ENCODE peak calls at places on chromosomes 12 and 14, in four cellular contexts. S is pancreas, I is cardiac muscle cell, C is endothelial cell of umbilical vein. W is an unnamed sample.

GRCh38 chr12:80157640-80158039 is 58.3 kb downstream of the OTOGL start:
- DNase-seq in S (no peak), I (peak), C (no peak), W (no peak)

GRCh38 chr14:73795974-73796373 is 55.7 kb upstream of the PTGR2 start:
- DNase-seq in S (no peak), I (no peak), C (no peak), W (no peak)

GRCh38 chr12:57772429-57773322 is at the start of gene EEF1AKMT3:
- DNase-seq in S (peak), I (peak), C (peak), W (peak)

GRCh38 chr12:32284561-32284960 is 114.8 kb upstream of the FGD4 start:
- DNase-seq in S (no peak), I (no peak), C (no peak), W (no peak)

GRCh38 chr14:99176156-99176945 is 95.6 kb downstream of the BCL11B start:
- DNase-seq in S (no peak), I (no peak), C (no peak), W (no peak)

GRCh38 chr12:49627752-49628360 is 4.5 kb downstream of the PRPF40B start:
- DNase-seq in S (no peak), I (no peak), C (peak), W (no peak)

GRCh38 chr14:60878536-60878935 is 102.3 kb downstream of the TRMT5 start:
- DNase-seq in S (no peak), I (no peak), C (no peak), W (no peak)

GRCh38 chr12:104419717-104420116 is 37.0 kb upstream of the CHST11 start:
- DNase-seq in S (no peak), I (no peak), C (no peak), W (no peak)

GRCh38 chr14:94088516-94088915 is 7.4 kb downstream of the IFI27L1 start:
- DNase-seq in S (no peak), I (peak), C (no peak), W (no peak)

GRCh38 chr12:46946137-46946536 is 120.3 kb upstream of the SLC38A4 start:
- DNase-seq in S (no peak), I (no peak), C (no peak), W (no peak)

GRCh38 chr12:74890237-74890599 is 319.4 kb downstream of the KCNC2 start:
- DNase-seq in S (peak), I (peak), C (peak), W (no peak)

GRCh38 chr14:22657861-22658260 is 13.7 kb upstream of the OR6J1 start:
- DNase-seq in S (no peak), I (no peak), C (peak), W (no peak)

GRCh38 chr12:96195845-96196451 is 1.8 kb downstream of the ELK3 start:
- DNase-seq in S (no peak), I (peak), C (peak), W (no peak)

GRCh38 chr12:46556820-46557524 is 184.4 kb upstream of the SLC38A2 start:
- DNase-seq in S (no peak), I (no peak), C (peak), W (no peak)

GRCh38 chr14:60724080-60724618 is at the start of gene SIX4:
- DNase-seq in S (peak), I (peak), C (peak), W (peak)

GRCh38 chr14:96894966-96895365 is 97.8 kb downstream of the VRK1 start:
- DNase-seq in S (no peak), I (no peak), C (no peak), W (no peak)

GRCh38 chr12:50033317-50033679 is 8.0 kb upstream of the RACGAP1 start:
- DNase-seq in S (no peak), I (no peak), C (no peak), W (no peak)

GRCh38 chr12:67299526-67299925 is 30.4 kb downstream of the CAND1 start:
- DNase-seq in S (no peak), I (no peak), C (no peak), W (no peak)

GRCh38 chr14:32009636-32010560 is 67.2 kb upstream of the ARHGAP5 start:
- DNase-seq in S (no peak), I (no peak), C (no peak), W (no peak)

GRCh38 chr14:79467837-79468236 is 743.5 kb downstream of the DIO2 start:
- DNase-seq in S (no peak), I (no peak), C (no peak), W (no peak)

GRCh38 chr14:51224551-51224950 is 15.5 kb upstream of the TMX1 start:
- DNase-seq in S (no peak), I (no peak), C (no peak), W (no peak)

GRCh38 chr12:122158700-122159285 is 15.2 kb downstream of the IL31 start:
- DNase-seq in S (no peak), I (no peak), C (no peak), W (no peak)

GRCh38 chr12:128813883-128814282 is 9.9 kb downstream of the SLC15A4 start:
- DNase-seq in S (no peak), I (no peak), C (no peak), W (no peak)

GRCh38 chr14:98184467-98184866 is 1087.5 kb downstream of the BCL11B start:
- DNase-seq in S (no peak), I (no peak), C (no peak), W (no peak)

GRCh38 chr12:18747960-18748359 is 10.0 kb downstream of the CAPZA3 start:
- DNase-seq in S (no peak), I (peak), C (peak), W (no peak)

GRCh38 chr14:32934891-32935633 is 3.6 kb upstream of the NPAS3 start:
- DNase-seq in S (no peak), I (peak), C (no peak), W (peak)

GRCh38 chr12:5798242-5799015 is 146.6 kb downstream of the ANO2 start:
- DNase-seq in S (no peak), I (no peak), C (no peak), W (no peak)

GRCh38 chr14:104895207-104895785 is 29.4 kb upstream of the PLD4 start:
- DNase-seq in S (peak), I (no peak), C (no peak), W (no peak)

GRCh38 chr14:70394674-70395073 is 22.2 kb downstream of the SYNJ2BP start:
- DNase-seq in S (no peak), I (no peak), C (no peak), W (no peak)

GRCh38 chr12:55697686-55698085 is 10.0 kb downstream of the ITGA7 start:
- DNase-seq in S (no peak), I (no peak), C (no peak), W (no peak)

GRCh38 chr14:28143340-28143739 is 623.2 kb upstream of the FOXG1 start:
- DNase-seq in S (no peak), I (no peak), C (no peak), W (no peak)

GRCh38 chr12:39272934-39273770 is 169.8 kb downstream of the KIF21A start:
- DNase-seq in S (no peak), I (peak), C (peak), W (no peak)

GRCh38 chr12:53695148-53696138 is 19.6 kb upstream of the ATP5MC2 start:
- DNase-seq in S (no peak), I (peak), C (peak), W (peak)

GRCh38 chr12:48996794-48997718 is 2.1 kb downstream of the DDN start:
- DNase-seq in S (peak), I (peak), C (peak), W (peak)

GRCh38 chr14:103232338-103232808 is 101.7 kb upstream of the EIF5 start:
- DNase-seq in S (no peak), I (no peak), C (no peak), W (no peak)

GRCh38 chr14:55609681-55610080 is 29.7 kb downstream of the KTN1 start:
- DNase-seq in S (no peak), I (no peak), C (peak), W (no peak)

GRCh38 chr14:32709072-32709471 is 229.6 kb upstream of the NPAS3 start:
- DNase-seq in S (no peak), I (no peak), C (peak), W (no peak)

GRCh38 chr12:52061470-52062166 is 8.2 kb upstream of the ATG101 start:
- DNase-seq in S (no peak), I (no peak), C (no peak), W (no peak)

GRCh38 chr12:77932216-77932615 is 101.5 kb downstream of the NAV3 start:
- DNase-seq in S (no peak), I (no peak), C (no peak), W (no peak)
- TF ChIP-seq CTCF in S (no peak), I (peak), C (no peak), W (no peak)

DNA sequence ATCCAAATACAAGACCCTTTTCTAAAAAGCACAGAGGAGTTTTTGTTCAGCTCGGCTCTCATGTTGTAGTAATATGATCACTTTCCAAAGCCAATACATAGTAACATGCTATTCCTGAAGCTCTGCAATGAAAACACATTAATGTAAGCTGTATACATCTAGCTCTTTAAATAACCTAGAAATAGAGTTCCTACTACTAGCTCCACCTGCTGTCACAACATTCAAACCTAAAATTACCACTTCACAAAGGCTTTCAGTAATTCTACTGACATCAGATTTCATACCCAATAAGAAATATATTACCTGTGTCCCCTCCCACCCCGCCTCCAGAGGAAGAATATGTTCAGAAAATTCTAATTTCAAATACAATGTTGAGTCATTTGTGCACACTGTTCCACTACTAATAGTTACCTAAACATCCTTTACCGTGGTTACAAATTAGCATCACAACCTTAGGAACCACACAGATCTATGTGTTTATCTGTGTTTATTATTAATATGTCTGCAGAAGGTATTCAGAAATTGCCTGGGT is 17.8 kb downstream of the EFCAB11 start:
- DNase-seq in S (no peak), I (no peak), C (no peak), W (no peak)
- TF ChIP-seq CTCF in S (no peak), I (no peak), C (no peak), W (no peak)

GRCh38 chr14:102139248-102140026 is at the start of gene WDR20:
- DNase-seq in S (peak), I (peak), C (peak), W (peak)
- TF ChIP-seq CTCF in S (no peak), I (no peak), C (no peak), W (no peak)

GRCh38 chr14:68082698-68083291 is 263.2 kb downstream of the RAD51B start:
- DNase-seq in S (no peak), I (no peak), C (peak), W (no peak)

GRCh38 chr14:68085742-68086141 is 266.2 kb downstream of the RAD51B start:
- DNase-seq in S (no peak), I (peak), C (no peak), W (no peak)

GRCh38 chr14:68079941-68080697 is 260.5 kb downstream of the RAD51B start:
- DNase-seq in S (no peak), I (no peak), C (peak), W (no peak)

GRCh38 chr14:68081489-68081888 is 261.9 kb downstream of the RAD51B start:
- DNase-seq in S (no peak), I (no peak), C (no peak), W (peak)

DNA sequence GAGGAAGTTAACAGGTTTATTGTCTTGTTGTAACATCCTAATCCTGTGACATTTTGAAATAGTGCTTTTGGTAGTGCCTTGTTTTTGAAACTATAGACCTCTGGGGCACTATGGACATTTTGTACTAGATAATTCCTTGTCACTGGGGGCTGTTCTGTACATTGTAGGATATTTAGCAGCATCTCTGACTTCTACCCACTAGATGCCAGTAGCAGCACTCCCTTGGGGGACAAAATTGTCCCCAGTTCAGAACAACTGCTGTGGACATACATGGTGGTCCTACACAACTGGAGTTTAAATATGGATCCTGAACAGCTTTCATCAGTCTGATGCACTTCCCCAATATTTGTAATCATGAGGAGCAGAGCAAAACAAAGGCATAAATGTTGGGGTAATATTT is 264.7 kb downstream of the RAD51B start:
- DNase-seq in S (no peak), I (peak), C (peak), W (no peak)
- TF ChIP-seq CTCF in S (no peak), I (peak), C (peak), W (no peak)

GRCh38 chr12:89782807-89783206 is 74.2 kb upstream of the ATP2B1 start:
- DNase-seq in S (no peak), I (no peak), C (no peak), W (no peak)
- TF ChIP-seq CTCF in S (no peak), I (no peak), C (no peak), W (no peak)

DNA sequence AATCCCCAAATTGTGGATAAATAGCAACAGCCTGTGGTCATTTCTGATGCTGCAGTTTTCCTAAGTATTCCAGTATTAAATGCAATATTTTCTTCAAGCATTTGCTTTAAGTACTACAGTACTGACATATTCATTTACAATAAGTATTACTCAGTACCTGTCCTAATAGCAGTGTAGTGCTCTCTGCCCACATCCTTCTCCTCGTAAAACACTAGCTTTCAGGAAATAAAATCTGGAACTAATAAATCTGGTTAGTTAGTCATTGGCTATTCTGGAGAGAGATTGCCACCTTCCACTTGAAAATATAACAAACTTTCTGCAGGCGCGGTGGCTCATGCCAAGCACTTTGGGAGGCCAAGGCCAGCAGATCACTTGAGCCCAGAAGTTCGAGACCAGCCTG is 441.5 kb downstream of the PRKD1 start:
- DNase-seq in S (no peak), I (no peak), C (no peak), W (no peak)
- TF ChIP-seq CTCF in S (no peak), I (no peak), C (no peak), W (no peak)

GRCh38 chr14:100463937-100464336 is 123.3 kb downstream of the BEGAIN start:
- DNase-seq in S (no peak), I (no peak), C (no peak), W (no peak)
- TF ChIP-seq CTCF in S (no peak), I (no peak), C (no peak), W (no peak)

GRCh38 chr14:59583755-59584154 is 7.1 kb upstream of the CCDC175 start:
- DNase-seq in S (no peak), I (peak), C (no peak), W (no peak)

GRCh38 chr14:59585891-59586554 is 9.4 kb upstream of the CCDC175 start:
- DNase-seq in S (no peak), I (no peak), C (peak), W (no peak)

GRCh38 chr14:59582161-59582560 is 5.5 kb upstream of the CCDC175 start:
- DNase-seq in S (no peak), I (no peak), C (no peak), W (no peak)

GRCh38 chr14:59588136-59588535 is 11.5 kb upstream of the CCDC175 start:
- DNase-seq in S (no peak), I (no peak), C (no peak), W (no peak)

GRCh38 chr14:59582845-59583509 is 6.4 kb upstream of the CCDC175 start:
- DNase-seq in S (no peak), I (no peak), C (no peak), W (no peak)
- TF ChIP-seq CTCF in S (no peak), I (no peak), C (no peak), W (peak)

DNA sequence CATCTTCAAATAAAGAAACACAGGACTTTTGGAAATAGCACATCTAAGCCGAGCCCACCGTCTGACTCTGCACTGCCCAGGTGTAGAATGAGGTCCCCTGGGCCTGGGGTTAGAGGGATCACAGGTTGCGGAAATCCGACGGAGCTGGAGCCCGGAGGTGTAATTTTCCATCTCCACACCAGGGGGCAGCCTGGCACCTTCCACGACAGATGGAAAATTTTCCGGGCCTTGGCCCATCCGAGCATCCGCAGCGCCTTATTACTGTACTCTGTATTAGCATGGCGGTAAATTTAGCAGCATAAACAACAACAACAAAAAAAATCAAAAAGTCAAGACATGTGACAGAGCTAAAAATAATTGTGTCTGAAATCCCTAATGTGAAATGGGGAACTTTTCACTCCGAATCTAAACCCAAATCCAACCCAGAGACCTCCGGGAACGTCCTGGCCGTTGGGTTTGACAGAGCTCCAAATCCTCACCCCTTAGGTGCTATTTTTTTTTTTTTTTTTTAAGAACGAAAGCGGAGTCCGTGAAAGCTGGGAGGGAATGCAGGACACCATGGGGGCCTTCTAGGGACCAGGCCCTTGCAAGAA is 93.9 kb downstream of the KSR2 start:
- DNase-seq in S (peak), I (peak), C (peak), W (peak)
- TF ChIP-seq CTCF in S (peak), I (peak), C (peak), W (peak)

GRCh38 chr12:44812062-44812461 is 64.1 kb downstream of the NELL2 start:
- DNase-seq in S (no peak), I (no peak), C (no peak), W (no peak)
- TF ChIP-seq CTCF in S (no peak), I (peak), C (no peak), W (no peak)